ENCODE peak calls at places on chromosomes 13 and 19, in seven cellular contexts. N, E, C, T, L, Y and B are unnamed samples.

GRCh38 chr13:102872131-102872530 is 26.3 kb downstream of the ERCC5 start:
- DNase-seq in E (no peak), Y (no peak), T (no peak), C (no peak), L (no peak), N (no peak), B (no peak)

GRCh38 chr19:2495130-2495641 is 19.3 kb downstream of the GADD45B start:
- DNase-seq in T (peak), E (peak), C (peak), L (peak), N (peak), Y (no peak), B (peak)

GRCh38 chr13:113927661-113928581 is 46.0 kb downstream of the C13orf46 start:
- DNase-seq in C (peak), Y (no peak), L (peak), T (no peak), E (peak), N (no peak), B (peak)

GRCh38 chr13:26707122-26708006 is 53.2 kb downstream of the GPR12 start:
- DNase-seq in T (no peak), Y (no peak), N (no peak), C (no peak), E (no peak), L (no peak), B (no peak)

GRCh38 chr13:33728271-33729037 is 89.5 kb upstream of the RFC3 start:
- DNase-seq in T (no peak), Y (no peak), C (peak), N (peak), L (no peak), E (peak), B (peak)

GRCh38 chr13:48977973-48978372 is 2.3 kb downstream of the FNDC3A start:
- DNase-seq in Y (no peak), L (no peak), E (no peak), T (no peak), N (no peak), C (no peak), B (no peak)

GRCh38 chr19:44254496-44254895 is 5.2 kb upstream of the ZNF233 start:
- DNase-seq in C (no peak), L (no peak), E (no peak), N (no peak), T (no peak), Y (no peak), B (no peak)

GRCh38 chr13:44955421-44955820 is 33.9 kb downstream of the NUFIP1 start:
- DNase-seq in T (no peak), Y (no peak), C (peak), N (no peak), E (no peak), L (no peak), B (no peak)

GRCh38 chr13:74444877-74445479 is 310.8 kb upstream of the KLF12 start:
- DNase-seq in C (no peak), N (no peak), T (no peak), Y (no peak), E (no peak), L (no peak), B (no peak)

GRCh38 chr19:18800636-18801035 is 9.5 kb upstream of the COMP start:
- DNase-seq in C (no peak), T (no peak), L (no peak), E (no peak), Y (no peak), N (no peak), B (no peak)

GRCh38 chr13:21613791-21614190 is 9.8 kb upstream of the MICU2 start:
- DNase-seq in C (no peak), Y (no peak), N (no peak), T (no peak), L (no peak), E (no peak), B (no peak)

GRCh38 chr19:42552086-42553065 is 24.1 kb upstream of the CEACAM1 start:
- DNase-seq in T (no peak), C (no peak), E (no peak), N (no peak), Y (no peak), L (no peak), B (no peak)

GRCh38 chr13:77701305-77701704 is 3.8 kb downstream of the SLAIN1 start:
- DNase-seq in E (no peak), Y (no peak), C (no peak), L (no peak), N (no peak), T (no peak), B (no peak)

GRCh38 chr13:44155422-44156293 is 218.0 kb upstream of the SERP2 start:
- DNase-seq in N (peak), Y (no peak), L (peak), C (peak), T (peak), E (peak), B (peak)

GRCh38 chr13:49997935-49998334 is 1.1 kb downstream of the TRIM13 start:
- DNase-seq in N (no peak), T (no peak), E (no peak), C (no peak), Y (no peak), L (no peak), B (no peak)

GRCh38 chr13:44471686-44472085 is 98.1 kb downstream of the SERP2 start:
- DNase-seq in L (no peak), C (no peak), Y (no peak), E (no peak), N (no peak), T (no peak), B (no peak)

GRCh38 chr13:23817833-23818232 is 71.4 kb downstream of the MIPEP start:
- DNase-seq in L (no peak), N (no peak), E (no peak), T (no peak), C (no peak), Y (no peak), B (no peak)

GRCh38 chr19:36121486-36122124 is 6.3 kb downstream of the TBCB start:
- DNase-seq in E (no peak), Y (no peak), T (no peak), N (no peak), L (no peak), C (no peak), B (no peak)

GRCh38 chr13:110624766-110625756 is 9.7 kb downstream of the NAXD start:
- DNase-seq in Y (no peak), E (no peak), L (no peak), N (no peak), C (no peak), T (peak), B (no peak)

GRCh38 chr13:46386426-46386995 is 541 bp downstream of the RUBCNL start:
- DNase-seq in N (no peak), Y (no peak), T (no peak), L (no peak), C (peak), E (no peak), B (no peak)

GRCh38 chr13:20684535-20684934 is 19.0 kb upstream of the IL17D start:
- DNase-seq in Y (no peak), E (no peak), C (no peak), T (no peak), N (no peak), L (no peak), B (no peak)

GRCh38 chr19:18915639-18916038 is 3.5 kb downstream of the COPE start:
- DNase-seq in C (no peak), T (no peak), L (no peak), N (no peak), Y (no peak), E (peak), B (no peak)

GRCh38 chr19:30679789-30680188 is 307.6 kb downstream of the ZNF536 start:
- DNase-seq in T (no peak), E (no peak), Y (no peak), C (no peak), L (no peak), N (no peak), B (no peak)

GRCh38 chr13:44281252-44282000 is 92.2 kb upstream of the SERP2 start:
- DNase-seq in C (no peak), L (no peak), T (no peak), N (no peak), Y (no peak), E (no peak), B (no peak)

GRCh38 chr19:38697197-38697596 is 47.1 kb downstream of the CAPN12 start:
- DNase-seq in E (no peak), L (no peak), T (no peak), Y (no peak), C (no peak), N (no peak), B (no peak)

GRCh38 chr19:38699027-38699346 is 45.3 kb downstream of the CAPN12 start:
- DNase-seq in L (no peak), T (no peak), Y (no peak), E (no peak), N (no peak), C (no peak), B (no peak)

GRCh38 chr19:38697641-38698071 is 46.6 kb downstream of the CAPN12 start:
- DNase-seq in T (no peak), E (no peak), Y (no peak), C (no peak), L (no peak), N (no peak), B (no peak)

GRCh38 chr19:38699647-38700349 is 44.5 kb downstream of the CAPN12 start:
- DNase-seq in Y (no peak), E (no peak), N (no peak), C (no peak), T (no peak), L (no peak), B (no peak)

DNA sequence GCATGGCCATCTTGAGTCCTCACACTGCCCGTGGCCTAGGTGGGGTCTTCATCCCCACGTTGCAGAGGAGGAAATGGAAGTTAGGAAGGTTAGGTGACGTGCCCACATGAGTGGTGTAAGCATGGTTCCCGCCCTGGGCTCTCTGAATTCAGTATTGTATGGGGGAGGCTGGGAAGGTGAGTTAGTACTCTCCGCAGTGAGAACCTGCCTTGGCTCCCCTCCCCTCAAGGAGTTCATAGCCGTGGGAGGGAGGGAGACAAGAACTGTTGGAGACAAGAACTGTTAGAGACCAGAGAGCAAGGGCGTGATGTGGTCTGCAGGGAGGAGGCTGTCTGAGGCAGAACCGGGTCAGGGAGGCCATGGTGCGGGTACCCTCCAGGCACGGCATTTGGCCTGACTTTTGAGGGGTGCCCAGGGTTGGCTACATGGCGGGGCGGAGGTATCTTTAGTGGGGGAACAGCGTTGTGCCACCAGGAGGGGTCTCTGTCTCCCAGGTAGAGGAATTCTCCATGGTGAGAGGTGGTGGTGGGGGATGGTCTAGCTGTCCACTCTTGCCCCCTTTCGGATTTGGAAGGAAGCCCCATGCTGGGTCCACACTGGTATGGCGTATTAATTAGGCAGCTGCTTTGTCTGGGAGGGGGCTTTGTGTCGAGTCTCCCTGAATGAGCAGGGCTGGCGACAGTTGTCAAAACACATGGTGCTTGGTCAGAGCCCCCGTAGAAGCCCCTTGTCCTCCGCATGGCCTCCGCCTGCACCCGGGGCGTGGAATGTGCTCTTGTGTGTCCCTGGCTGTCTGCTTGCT is 45.8 kb downstream of the CAPN12 start:
- DNase-seq in C (no peak), L (no peak), T (no peak), E (no peak), N (no peak), Y (no peak), B (no peak)
- H3K27ac ChIP-seq in C (peak), L (peak), T (no peak), E (no peak), N (peak), Y (no peak), B (peak)

DNA sequence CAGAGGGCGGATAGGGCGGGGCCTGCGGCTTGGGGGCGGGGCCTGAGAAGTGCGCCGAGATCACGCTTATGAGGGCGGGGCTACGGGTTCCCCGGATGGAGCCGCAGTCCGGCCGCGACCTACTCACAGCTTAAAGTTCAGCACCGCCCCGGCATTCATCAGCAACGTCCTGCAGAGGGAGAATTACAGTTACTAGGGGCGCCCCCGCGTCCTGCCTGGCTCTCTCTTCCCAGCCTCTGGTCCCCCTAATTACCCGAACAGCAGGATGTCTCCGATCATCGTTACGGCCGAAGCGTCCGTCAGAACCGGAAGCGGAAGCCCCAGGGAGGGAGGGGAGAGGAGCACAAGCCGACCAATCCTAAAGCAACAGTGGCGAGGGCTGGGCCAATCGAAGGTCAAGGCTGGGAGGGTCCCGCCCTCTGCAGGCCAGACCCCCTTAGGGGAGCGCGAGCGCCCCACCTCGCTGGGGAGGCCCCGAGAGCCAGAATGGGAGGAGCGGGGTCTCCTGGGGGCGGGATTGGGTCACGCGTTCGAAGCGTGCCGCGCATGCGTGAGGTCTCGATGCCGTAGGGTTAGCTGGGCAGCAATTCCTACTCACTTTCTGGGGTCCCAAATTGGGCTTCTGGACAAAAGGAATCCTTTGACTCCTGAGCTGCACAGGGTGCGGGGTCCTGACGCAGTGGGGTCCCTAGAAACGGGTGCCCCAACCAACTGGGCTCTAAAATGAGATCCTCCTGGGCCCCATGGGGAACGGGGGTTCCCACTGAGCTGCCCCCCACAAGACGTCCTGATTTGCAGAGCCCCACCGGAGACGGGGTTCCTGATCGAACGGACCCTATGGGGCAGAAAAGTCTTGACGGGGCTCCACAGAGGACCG is at the start of gene SMIM7:
- DNase-seq in E (peak), N (peak), T (peak), Y (peak), C (peak), L (peak), B (peak)
- TF ChIP-seq CTCF in E (peak), N (no peak), T (no peak), Y (no peak), C (no peak), L (no peak), B (peak)

GRCh38 chr13:98976338-98976737 is 1.5 kb downstream of the DOCK9 start:
- DNase-seq in T (no peak), C (no peak), N (no peak), E (no peak), Y (no peak), L (no peak), B (no peak)
- H3K4me3 ChIP-seq in T (no peak), C (peak), N (peak), E (peak), Y (no peak), L (no peak), B (peak)

GRCh38 chr13:100541882-100542545 is 46.6 kb downstream of the GGACT start:
- DNase-seq in N (no peak), T (no peak), C (no peak), L (no peak), E (no peak), Y (no peak), B (no peak)
- H3K27ac ChIP-seq in N (no peak), T (no peak), C (no peak), L (no peak), E (no peak), Y (no peak), B (no peak)

GRCh38 chr19:5563941-5564612 is 3.7 kb downstream of the TINCR start:
- DNase-seq in T (no peak), Y (no peak), C (no peak), N (no peak), E (no peak), L (no peak), B (no peak)

GRCh38 chr19:5564930-5565329 is 2.8 kb downstream of the TINCR start:
- DNase-seq in L (no peak), C (no peak), N (no peak), E (no peak), T (no peak), Y (no peak), B (no peak)

GRCh38 chr19:5567971-5568407 is 236 bp upstream of the TINCR start:
- DNase-seq in N (no peak), E (no peak), C (no peak), L (no peak), T (no peak), Y (no peak), B (no peak)

GRCh38 chr19:5571777-5572176 is 4.0 kb upstream of the TINCR start:
- DNase-seq in N (no peak), T (no peak), E (no peak), Y (no peak), C (no peak), L (no peak), B (no peak)

GRCh38 chr19:5567360-5567970 is at the start of gene TINCR:
- DNase-seq in T (no peak), C (no peak), L (no peak), E (no peak), Y (no peak), N (no peak), B (no peak)
- TF ChIP-seq CTCF in T (no peak), C (no peak), L (no peak), E (no peak), Y (no peak), N (no peak), B (no peak)

DNA sequence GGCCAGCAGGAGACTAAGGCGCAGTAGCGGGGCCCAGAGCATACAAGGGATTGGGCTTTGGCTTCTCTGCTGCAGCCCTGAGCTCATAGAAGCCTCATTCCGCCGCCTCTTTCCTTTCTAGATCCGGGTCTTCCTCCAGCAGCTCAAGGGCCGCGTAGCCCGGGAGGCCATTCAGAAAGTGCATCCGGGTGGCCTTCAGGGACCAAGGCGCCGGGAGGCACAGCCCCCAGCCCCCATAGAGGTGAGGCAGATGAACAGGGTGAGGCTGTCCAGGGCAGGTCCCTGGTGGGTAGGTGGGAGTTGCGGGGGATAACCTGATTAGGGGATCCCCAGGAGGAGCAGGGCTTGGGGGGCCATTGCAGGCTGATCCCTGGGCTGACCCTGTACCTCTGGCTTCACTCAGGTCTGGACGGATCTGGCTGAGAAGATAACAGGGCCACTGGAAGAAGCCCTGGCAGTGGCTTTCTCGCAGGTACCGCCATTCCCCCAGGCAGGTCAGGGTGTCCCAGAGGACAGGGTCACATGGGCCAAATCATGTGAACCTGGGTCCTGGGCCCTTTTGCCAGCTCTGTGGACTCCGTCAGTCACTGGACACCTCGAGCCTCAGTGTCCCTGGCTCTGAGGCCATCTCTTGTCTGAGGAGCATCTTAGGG is 1.3 kb downstream of the SNAPC2 start:
- DNase-seq in L (no peak), Y (no peak), N (no peak), E (peak), C (no peak), T (peak), B (no peak)
- H3K4me3 ChIP-seq in L (peak), Y (peak), N (peak), E (peak), C (peak), T (peak), B (peak)

DNA sequence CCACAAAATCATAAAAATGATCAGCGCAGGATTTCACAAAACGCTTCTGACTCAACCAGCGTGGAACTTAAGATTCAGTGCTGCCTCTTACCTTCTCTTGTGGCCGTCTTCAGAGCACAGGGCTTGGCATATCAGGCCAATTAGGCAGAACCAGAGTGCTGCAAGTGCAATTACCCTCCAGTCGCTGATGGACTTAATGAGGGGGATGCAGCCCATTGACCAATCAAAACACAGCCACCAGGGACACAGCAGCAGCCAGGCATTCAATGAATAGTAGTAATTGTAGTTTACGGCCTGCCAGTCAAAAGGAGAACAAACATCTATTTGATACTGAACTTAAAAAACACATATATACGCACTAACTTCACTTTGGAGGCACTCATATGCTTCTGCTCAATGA is 38.2 kb downstream of the TMTC4 start:
- DNase-seq in L (no peak), Y (no peak), E (no peak), N (no peak), C (no peak), T (no peak), B (no peak)
- H3K27ac ChIP-seq in L (no peak), Y (no peak), E (no peak), N (no peak), C (no peak), T (no peak), B (no peak)